ENCODE peak calls at places on chromosomes 1 and 21, in four cellular contexts. One of them, this sample, is unnamed. For H3K9me3, the result is how much of the 10 kb centered on the place peaks cover.

GRCh38 chr1:201850053-201850397 is 21.1 kb downstream of the IPO9 start:
- DNase-seq in adipocyte: peak
- DNase-seq in GM23248: peak
- DNase-seq in PC-9: peak
- DNase-seq in this sample: peak

GRCh38 chr1:93504247-93505033 is 56.5 kb downstream of the FNBP1L start:
- DNase-seq in adipocyte: no peak
- DNase-seq in GM23248: no peak
- DNase-seq in PC-9: no peak
- DNase-seq in this sample: no peak

GRCh38 chr1:153192697-153193096 is 10.5 kb upstream of the LELP1 start:
- DNase-seq in adipocyte: no peak
- DNase-seq in GM23248: peak
- DNase-seq in PC-9: no peak
- DNase-seq in this sample: no peak

GRCh38 chr1:168610111-168610510 is 33.7 kb downstream of the XCL1 start:
- DNase-seq in adipocyte: no peak
- DNase-seq in GM23248: no peak
- DNase-seq in PC-9: no peak
- DNase-seq in this sample: no peak

GRCh38 chr1:225554216-225554812 is 98.6 kb downstream of the ENAH start:
- DNase-seq in adipocyte: peak
- DNase-seq in GM23248: peak
- DNase-seq in PC-9: no peak
- DNase-seq in this sample: no peak

GRCh38 chr1:222777977-222778376 is 36.9 kb upstream of the DISP1 start:
- DNase-seq in adipocyte: peak
- DNase-seq in GM23248: peak
- DNase-seq in PC-9: no peak
- DNase-seq in this sample: no peak

GRCh38 chr1:40438391-40439015 is 11.8 kb upstream of the ZFP69B start:
- DNase-seq in adipocyte: peak
- DNase-seq in GM23248: peak
- DNase-seq in PC-9: no peak
- DNase-seq in this sample: no peak

GRCh38 chr1:86155807-86156561 is 588 bp downstream of the COL24A1 start:
- DNase-seq in adipocyte: peak
- DNase-seq in GM23248: peak
- DNase-seq in PC-9: no peak
- DNase-seq in this sample: peak

GRCh38 chr1:243542726-243543415 is 287.0 kb downstream of the SDCCAG8 start:
- DNase-seq in adipocyte: no peak
- DNase-seq in GM23248: no peak
- DNase-seq in PC-9: no peak
- DNase-seq in this sample: no peak

GRCh38 chr1:56336972-56337371 is 242.4 kb downstream of the PLPP3 start:
- DNase-seq in adipocyte: no peak
- DNase-seq in GM23248: no peak
- DNase-seq in PC-9: no peak
- DNase-seq in this sample: peak

GRCh38 chr1:227429447-227430359 is 111.4 kb upstream of the CDC42BPA start:
- DNase-seq in adipocyte: peak
- DNase-seq in GM23248: peak
- DNase-seq in PC-9: no peak
- DNase-seq in this sample: peak

GRCh38 chr1:32205401-32206370 is at the start of gene IQCC:
- DNase-seq in adipocyte: peak
- DNase-seq in GM23248: peak
- DNase-seq in PC-9: peak
- DNase-seq in this sample: peak

GRCh38 chr1:27074175-27074780 is 61.6 kb upstream of the TENT5B start:
- DNase-seq in adipocyte: no peak
- DNase-seq in GM23248: peak
- DNase-seq in PC-9: no peak
- DNase-seq in this sample: no peak

GRCh38 chr1:24970399-24970753 is 40.3 kb upstream of the RUNX3 start:
- DNase-seq in adipocyte: peak
- DNase-seq in GM23248: peak
- DNase-seq in PC-9: no peak
- DNase-seq in this sample: no peak

GRCh38 chr21:33974513-33975468 is 59.2 kb upstream of the ATP5PO start:
- DNase-seq in adipocyte: no peak
- DNase-seq in GM23248: no peak
- DNase-seq in PC-9: no peak
- DNase-seq in this sample: no peak

GRCh38 chr21:44368711-44369446 is 15.5 kb downstream of the TRPM2 start:
- DNase-seq in adipocyte: no peak
- DNase-seq in GM23248: no peak
- DNase-seq in PC-9: no peak
- DNase-seq in this sample: no peak

GRCh38 chr1:19640363-19641316 is 3.5 kb upstream of the NBL1 start:
- DNase-seq in adipocyte: peak
- DNase-seq in GM23248: peak
- DNase-seq in PC-9: no peak
- DNase-seq in this sample: peak

GRCh38 chr1:3727042-3727824 is 25.0 kb upstream of the CCDC27 start:
- DNase-seq in adipocyte: peak
- DNase-seq in GM23248: peak
- DNase-seq in PC-9: no peak
- DNase-seq in this sample: no peak

GRCh38 chr1:30883389-30884172 is 25.0 kb downstream of the SDC3 start:
- DNase-seq in adipocyte: no peak
- DNase-seq in GM23248: no peak
- DNase-seq in PC-9: no peak
- DNase-seq in this sample: no peak

GRCh38 chr1:153509729-153510354 is 25.9 kb downstream of the S100A6 start:
- DNase-seq in adipocyte: peak
- DNase-seq in GM23248: peak
- DNase-seq in PC-9: no peak
- DNase-seq in this sample: no peak

GRCh38 chr1:27403065-27403726 is 10.8 kb downstream of the GPR3 start:
- DNase-seq in adipocyte: peak
- DNase-seq in GM23248: peak
- DNase-seq in PC-9: no peak
- DNase-seq in this sample: peak

GRCh38 chr1:83086986-83087512 is 911.9 kb downstream of the TTLL7 start:
- DNase-seq in adipocyte: no peak
- DNase-seq in GM23248: no peak
- DNase-seq in PC-9: no peak
- DNase-seq in this sample: no peak
- H3K9me3 ChIP-seq in adipocyte: under half
- H3K9me3 ChIP-seq in GM23248: under half
- H3K9me3 ChIP-seq in PC-9: under half
- H3K9me3 ChIP-seq in this sample: under half

DNA sequence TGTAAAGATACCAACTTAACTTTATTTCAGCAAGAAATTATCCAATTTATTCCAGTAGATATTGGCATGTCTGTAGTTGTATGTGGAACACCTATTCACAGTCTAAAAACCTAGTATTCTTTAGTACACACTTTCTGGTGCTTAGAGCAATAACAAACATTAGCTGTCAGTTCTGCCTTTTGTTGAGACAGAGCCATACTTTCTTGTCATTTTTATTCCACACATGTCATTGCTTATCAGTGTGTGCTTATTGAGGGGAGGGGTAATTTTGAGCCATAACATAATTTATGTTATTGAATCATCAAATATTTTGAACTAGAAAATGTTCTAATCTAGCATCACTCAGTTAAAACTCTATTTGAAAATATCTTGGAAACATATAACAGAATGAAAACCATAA is 401.7 kb downstream of the PTPRC start:
- DNase-seq in adipocyte: no peak
- DNase-seq in GM23248: no peak
- DNase-seq in PC-9: no peak
- DNase-seq in this sample: no peak
- H3K9me3 ChIP-seq in adipocyte: under half
- H3K9me3 ChIP-seq in GM23248: under half
- H3K9me3 ChIP-seq in PC-9: under half
- H3K9me3 ChIP-seq in this sample: under half

DNA sequence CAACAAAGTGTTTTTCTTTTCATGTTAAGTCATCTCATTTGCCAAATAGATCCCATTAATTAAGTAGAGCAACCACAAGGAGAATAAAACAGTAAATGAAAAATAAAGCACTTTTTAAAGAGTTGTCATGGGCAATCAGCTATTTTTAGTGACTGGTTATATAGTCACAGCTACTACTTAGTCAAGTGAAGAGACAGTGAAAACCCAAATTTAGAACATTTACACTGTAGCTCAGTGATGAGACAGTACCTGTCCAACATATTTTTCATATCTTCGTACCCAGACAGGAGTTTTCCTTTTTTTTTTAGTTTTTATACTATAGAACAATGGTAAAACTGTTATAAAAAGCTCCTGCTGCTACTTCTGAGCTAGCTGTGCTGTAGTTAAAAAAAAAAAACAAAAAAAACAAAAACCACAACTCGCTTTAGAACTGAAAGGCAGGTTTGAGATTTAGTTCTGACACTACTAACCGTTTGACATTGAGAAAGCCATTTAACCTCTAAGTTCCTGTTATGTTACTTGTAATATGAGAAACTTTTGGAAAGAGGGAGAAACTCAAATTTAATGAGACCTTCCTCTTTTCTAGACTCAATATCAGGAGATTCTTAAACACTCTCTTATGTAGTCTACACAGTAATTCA is 777.5 kb downstream of the ADGRL2 start:
- DNase-seq in adipocyte: no peak
- DNase-seq in GM23248: no peak
- DNase-seq in PC-9: no peak
- DNase-seq in this sample: no peak
- H3K9me3 ChIP-seq in adipocyte: under half
- H3K9me3 ChIP-seq in GM23248: under half
- H3K9me3 ChIP-seq in PC-9: under half
- H3K9me3 ChIP-seq in this sample: under half

DNA sequence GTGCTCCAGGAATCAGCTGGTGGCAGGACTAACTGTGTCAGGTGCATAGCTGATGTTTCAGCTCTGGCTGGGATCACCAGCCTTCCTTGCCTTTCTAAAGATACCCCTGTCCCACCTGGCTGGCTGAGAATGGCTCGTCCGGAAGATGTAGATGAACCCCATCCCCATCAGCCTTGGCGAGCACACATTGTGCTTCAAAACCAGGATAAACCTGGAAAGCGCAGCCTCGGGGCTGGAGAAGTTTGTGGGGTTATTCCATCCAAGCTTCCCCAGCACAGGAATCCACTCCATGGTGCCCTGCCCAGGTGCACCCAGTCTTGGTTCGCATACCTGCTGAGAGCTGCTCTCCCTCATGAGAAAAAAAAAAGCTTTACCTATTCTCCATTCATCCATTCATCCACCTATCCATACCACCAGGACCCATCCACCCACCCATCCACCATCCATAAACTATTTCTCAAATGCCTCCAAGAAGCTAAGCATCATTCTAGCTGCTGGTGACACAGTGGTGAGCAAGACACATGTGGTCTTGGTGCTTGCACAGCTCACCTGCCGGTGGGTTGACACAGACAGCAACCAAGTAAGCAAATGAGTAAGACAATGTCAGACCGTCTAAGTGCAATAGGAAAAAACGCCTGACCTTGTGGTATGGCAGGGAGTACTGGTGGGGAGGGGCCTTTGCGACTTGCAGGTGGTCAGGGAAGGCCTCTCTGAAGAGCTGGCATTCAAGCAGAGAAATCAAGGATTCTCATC is 94.0 kb downstream of the DMRTB1 start:
- DNase-seq in adipocyte: no peak
- DNase-seq in GM23248: no peak
- DNase-seq in PC-9: no peak
- DNase-seq in this sample: no peak
- H3K9me3 ChIP-seq in adipocyte: under half
- H3K9me3 ChIP-seq in GM23248: under half
- H3K9me3 ChIP-seq in PC-9: under half
- H3K9me3 ChIP-seq in this sample: under half